ENCODE peak calls at places on chromosomes 2 and 18, in seven cellular contexts. One of them, this sample, is unnamed.

GRCh38 chr18:79472176-79472575 is 76.4 kb downstream of the NFATC1 start:
- DNase-seq in sigmoid colon: no peak
- DNase-seq in pancreas: no peak
- DNase-seq in tibial artery: no peak
- DNase-seq in gastrocnemius medialis: no peak
- DNase-seq in cardiac fibroblast: no peak
- DNase-seq in NB4: no peak
- DNase-seq in this sample: no peak

GRCh38 chr2:165067958-165068612 is 112.8 kb upstream of the SLC38A11 start:
- DNase-seq in pancreas: peak
- DNase-seq in cardiac fibroblast: peak
- DNase-seq in gastrocnemius medialis: no peak
- DNase-seq in sigmoid colon: no peak
- DNase-seq in NB4: no peak
- DNase-seq in tibial artery: no peak
- DNase-seq in this sample: no peak

GRCh38 chr2:225496548-225496947 is 97.0 kb downstream of the NYAP2 start:
- DNase-seq in sigmoid colon: no peak
- DNase-seq in pancreas: no peak
- DNase-seq in tibial artery: no peak
- DNase-seq in gastrocnemius medialis: no peak
- DNase-seq in NB4: no peak
- DNase-seq in cardiac fibroblast: no peak
- DNase-seq in this sample: no peak

GRCh38 chr2:109331864-109332848 is 203.2 kb downstream of the SH3RF3 start:
- DNase-seq in NB4: peak
- DNase-seq in pancreas: no peak
- DNase-seq in cardiac fibroblast: peak
- DNase-seq in sigmoid colon: peak
- DNase-seq in tibial artery: peak
- DNase-seq in gastrocnemius medialis: peak
- DNase-seq in this sample: peak

GRCh38 chr2:118013221-118013723 is 598 bp downstream of the CCDC93 start:
- DNase-seq in sigmoid colon: peak
- DNase-seq in tibial artery: peak
- DNase-seq in gastrocnemius medialis: peak
- DNase-seq in pancreas: peak
- DNase-seq in NB4: peak
- DNase-seq in cardiac fibroblast: no peak
- DNase-seq in this sample: no peak

GRCh38 chr18:44848931-44849330 is 168.2 kb downstream of the SETBP1 start:
- DNase-seq in cardiac fibroblast: peak
- DNase-seq in tibial artery: no peak
- DNase-seq in gastrocnemius medialis: no peak
- DNase-seq in sigmoid colon: no peak
- DNase-seq in NB4: no peak
- DNase-seq in pancreas: no peak
- DNase-seq in this sample: no peak

GRCh38 chr2:176419591-176420071 is 150.4 kb downstream of the MTX2 start:
- DNase-seq in gastrocnemius medialis: no peak
- DNase-seq in cardiac fibroblast: peak
- DNase-seq in sigmoid colon: no peak
- DNase-seq in NB4: no peak
- DNase-seq in tibial artery: no peak
- DNase-seq in pancreas: no peak
- DNase-seq in this sample: peak

GRCh38 chr2:126890136-126890961 is 8.3 kb upstream of the TEX51 start:
- DNase-seq in pancreas: no peak
- DNase-seq in NB4: no peak
- DNase-seq in gastrocnemius medialis: no peak
- DNase-seq in cardiac fibroblast: no peak
- DNase-seq in sigmoid colon: no peak
- DNase-seq in tibial artery: peak
- DNase-seq in this sample: no peak

GRCh38 chr18:33802955-33803354 is 224.9 kb downstream of the ASXL3 start:
- DNase-seq in gastrocnemius medialis: no peak
- DNase-seq in cardiac fibroblast: no peak
- DNase-seq in NB4: no peak
- DNase-seq in pancreas: peak
- DNase-seq in tibial artery: no peak
- DNase-seq in sigmoid colon: no peak
- DNase-seq in this sample: no peak

GRCh38 chr2:185360776-185361175 is 377.8 kb upstream of the FSIP2 start:
- DNase-seq in sigmoid colon: no peak
- DNase-seq in NB4: no peak
- DNase-seq in tibial artery: no peak
- DNase-seq in cardiac fibroblast: no peak
- DNase-seq in pancreas: no peak
- DNase-seq in gastrocnemius medialis: no peak
- DNase-seq in this sample: no peak

GRCh38 chr18:31578126-31578525 is 13.6 kb upstream of the TTR start:
- DNase-seq in NB4: no peak
- DNase-seq in sigmoid colon: no peak
- DNase-seq in gastrocnemius medialis: no peak
- DNase-seq in tibial artery: no peak
- DNase-seq in cardiac fibroblast: no peak
- DNase-seq in pancreas: no peak
- DNase-seq in this sample: no peak

GRCh38 chr2:70898363-70899240 is 37.1 kb upstream of the ATP6V1B1 start:
- DNase-seq in pancreas: no peak
- DNase-seq in gastrocnemius medialis: no peak
- DNase-seq in tibial artery: no peak
- DNase-seq in NB4: no peak
- DNase-seq in sigmoid colon: no peak
- DNase-seq in cardiac fibroblast: no peak
- DNase-seq in this sample: no peak

GRCh38 chr18:26022585-26022984 is 67.8 kb downstream of the SS18 start:
- DNase-seq in sigmoid colon: no peak
- DNase-seq in pancreas: no peak
- DNase-seq in gastrocnemius medialis: no peak
- DNase-seq in NB4: no peak
- DNase-seq in cardiac fibroblast: no peak
- DNase-seq in tibial artery: no peak
- DNase-seq in this sample: no peak

GRCh38 chr18:26014462-26014861 is 76.0 kb downstream of the SS18 start:
- DNase-seq in tibial artery: no peak
- DNase-seq in sigmoid colon: no peak
- DNase-seq in cardiac fibroblast: no peak
- DNase-seq in pancreas: no peak
- DNase-seq in gastrocnemius medialis: no peak
- DNase-seq in NB4: no peak
- DNase-seq in this sample: no peak

GRCh38 chr18:26021061-26021754 is 69.2 kb downstream of the SS18 start:
- DNase-seq in cardiac fibroblast: no peak
- DNase-seq in tibial artery: no peak
- DNase-seq in gastrocnemius medialis: no peak
- DNase-seq in NB4: no peak
- DNase-seq in pancreas: no peak
- DNase-seq in sigmoid colon: no peak
- DNase-seq in this sample: no peak

GRCh38 chr18:26017929-26018328 is 72.5 kb downstream of the SS18 start:
- DNase-seq in sigmoid colon: no peak
- DNase-seq in pancreas: no peak
- DNase-seq in cardiac fibroblast: no peak
- DNase-seq in gastrocnemius medialis: no peak
- DNase-seq in NB4: peak
- DNase-seq in tibial artery: no peak
- DNase-seq in this sample: no peak
- TF ChIP-seq CTCF in sigmoid colon: no peak
- TF ChIP-seq CTCF in pancreas: no peak
- TF ChIP-seq CTCF in cardiac fibroblast: no peak
- TF ChIP-seq CTCF in gastrocnemius medialis: no peak
- TF ChIP-seq CTCF in NB4: no peak
- TF ChIP-seq CTCF in tibial artery: no peak
- TF ChIP-seq CTCF in this sample: peak

GRCh38 chr2:45634223-45634622 is 17.3 kb upstream of the PRKCE start:
- DNase-seq in sigmoid colon: no peak
- DNase-seq in cardiac fibroblast: no peak
- DNase-seq in NB4: no peak
- DNase-seq in tibial artery: no peak
- DNase-seq in pancreas: no peak
- DNase-seq in gastrocnemius medialis: no peak
- DNase-seq in this sample: no peak
- H3K4me3 ChIP-seq in sigmoid colon: no peak
- H3K4me3 ChIP-seq in cardiac fibroblast: no peak
- H3K4me3 ChIP-seq in NB4: no peak
- H3K4me3 ChIP-seq in tibial artery: no peak
- H3K4me3 ChIP-seq in pancreas: no peak
- H3K4me3 ChIP-seq in gastrocnemius medialis: no peak
- H3K4me3 ChIP-seq in this sample: no peak

DNA sequence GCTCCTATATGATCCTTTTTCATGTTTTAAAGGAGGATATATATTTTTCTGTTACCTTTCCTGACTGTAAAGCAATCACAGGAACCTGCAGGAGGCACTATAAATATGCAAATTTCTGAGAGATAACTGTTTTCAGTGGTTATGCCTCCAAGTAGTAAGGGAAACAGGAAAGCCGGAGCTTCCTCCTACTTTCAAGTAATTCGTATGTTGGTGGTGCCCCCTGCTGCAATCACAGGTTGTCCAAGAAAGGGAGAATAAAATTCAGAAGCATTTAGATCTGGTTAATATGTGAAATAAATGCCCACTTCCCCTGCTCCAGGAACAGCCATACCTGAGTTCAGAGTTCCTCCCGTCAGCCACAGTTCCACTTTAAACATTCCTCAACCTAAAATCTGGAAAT is 12.0 kb upstream of the BCL11A start:
- DNase-seq in gastrocnemius medialis: no peak
- DNase-seq in sigmoid colon: no peak
- DNase-seq in pancreas: no peak
- DNase-seq in cardiac fibroblast: peak
- DNase-seq in NB4: peak
- DNase-seq in tibial artery: no peak
- DNase-seq in this sample: no peak
- TF ChIP-seq CTCF in gastrocnemius medialis: no peak
- TF ChIP-seq CTCF in sigmoid colon: peak
- TF ChIP-seq CTCF in pancreas: no peak
- TF ChIP-seq CTCF in cardiac fibroblast: no peak
- TF ChIP-seq CTCF in NB4: peak
- TF ChIP-seq CTCF in tibial artery: no peak
- TF ChIP-seq CTCF in this sample: peak

GRCh38 chr2:218861645-218862318 is 2.2 kb downstream of the WNT6 start:
- DNase-seq in gastrocnemius medialis: no peak
- DNase-seq in NB4: peak
- DNase-seq in tibial artery: no peak
- DNase-seq in pancreas: no peak
- DNase-seq in sigmoid colon: peak
- DNase-seq in cardiac fibroblast: no peak
- DNase-seq in this sample: no peak

GRCh38 chr2:218860950-218861381 is 1.4 kb downstream of the WNT6 start:
- DNase-seq in gastrocnemius medialis: peak
- DNase-seq in sigmoid colon: peak
- DNase-seq in pancreas: no peak
- DNase-seq in tibial artery: peak
- DNase-seq in NB4: peak
- DNase-seq in cardiac fibroblast: peak
- DNase-seq in this sample: no peak

GRCh38 chr2:218858671-218859555 is 692 bp upstream of the WNT6 start:
- DNase-seq in gastrocnemius medialis: no peak
- DNase-seq in tibial artery: peak
- DNase-seq in cardiac fibroblast: no peak
- DNase-seq in sigmoid colon: peak
- DNase-seq in NB4: no peak
- DNase-seq in pancreas: no peak
- DNase-seq in this sample: no peak

GRCh38 chr2:218859556-218859993 is at the start of gene WNT6:
- DNase-seq in NB4: peak
- DNase-seq in tibial artery: peak
- DNase-seq in gastrocnemius medialis: no peak
- DNase-seq in sigmoid colon: peak
- DNase-seq in pancreas: no peak
- DNase-seq in cardiac fibroblast: no peak
- DNase-seq in this sample: no peak

DNA sequence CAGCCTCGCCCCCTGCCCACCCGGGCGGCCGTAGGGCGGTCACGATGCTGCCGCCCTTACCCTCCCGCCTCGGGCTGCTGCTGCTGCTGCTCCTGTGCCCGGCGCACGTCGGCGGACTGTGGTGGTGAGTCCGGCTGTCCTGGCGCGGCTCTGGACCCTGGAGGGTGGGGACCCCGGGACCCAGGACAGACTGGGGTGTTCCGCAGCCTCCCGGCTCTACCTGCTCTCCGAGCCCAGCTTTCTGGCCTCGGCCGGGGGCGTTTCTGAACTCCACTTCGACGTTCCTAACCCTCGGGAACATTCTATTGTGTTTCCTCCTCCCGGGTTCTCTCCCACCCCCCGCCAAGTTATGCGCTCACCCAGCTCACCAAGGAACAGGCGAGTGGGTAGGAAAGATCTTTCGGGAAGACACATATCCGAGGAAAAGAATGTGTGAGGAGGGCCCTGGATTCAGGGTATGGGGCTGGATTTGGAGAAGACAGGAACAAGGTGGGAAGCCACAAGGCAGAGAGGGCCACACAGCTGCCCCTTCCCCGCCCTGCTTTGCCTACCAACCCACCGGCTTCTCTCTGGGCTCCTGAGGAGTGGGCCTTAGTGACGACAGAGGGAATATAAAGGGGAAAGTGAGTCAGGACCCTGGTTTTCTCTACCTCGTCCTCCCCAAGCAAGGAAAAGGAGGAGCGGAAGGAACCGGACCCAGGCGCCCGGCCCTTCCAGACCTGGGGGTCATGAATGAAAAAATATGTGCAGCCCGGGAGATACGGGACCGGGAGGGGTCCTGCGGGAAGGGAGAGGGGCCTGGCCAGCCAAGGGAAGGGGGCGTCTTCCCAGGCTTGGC is 608 bp downstream of the WNT6 start:
- DNase-seq in tibial artery: peak
- DNase-seq in cardiac fibroblast: no peak
- DNase-seq in NB4: no peak
- DNase-seq in pancreas: no peak
- DNase-seq in sigmoid colon: peak
- DNase-seq in gastrocnemius medialis: no peak
- DNase-seq in this sample: no peak
- H3K4me3 ChIP-seq in tibial artery: peak
- H3K4me3 ChIP-seq in cardiac fibroblast: no peak
- H3K4me3 ChIP-seq in NB4: no peak
- H3K4me3 ChIP-seq in pancreas: no peak
- H3K4me3 ChIP-seq in sigmoid colon: peak
- H3K4me3 ChIP-seq in gastrocnemius medialis: peak
- H3K4me3 ChIP-seq in this sample: no peak

GRCh38 chr2:221334466-221334865 is 237.6 kb downstream of the EPHA4 start:
- DNase-seq in cardiac fibroblast: no peak
- DNase-seq in gastrocnemius medialis: no peak
- DNase-seq in NB4: no peak
- DNase-seq in tibial artery: no peak
- DNase-seq in pancreas: no peak
- DNase-seq in sigmoid colon: no peak
- DNase-seq in this sample: no peak

GRCh38 chr2:221330436-221330835 is 241.7 kb downstream of the EPHA4 start:
- DNase-seq in cardiac fibroblast: no peak
- DNase-seq in NB4: no peak
- DNase-seq in pancreas: no peak
- DNase-seq in tibial artery: no peak
- DNase-seq in gastrocnemius medialis: no peak
- DNase-seq in sigmoid colon: no peak
- DNase-seq in this sample: no peak

GRCh38 chr2:221337957-221338685 is 234.0 kb downstream of the EPHA4 start:
- DNase-seq in cardiac fibroblast: no peak
- DNase-seq in pancreas: no peak
- DNase-seq in tibial artery: no peak
- DNase-seq in NB4: no peak
- DNase-seq in gastrocnemius medialis: no peak
- DNase-seq in sigmoid colon: no peak
- DNase-seq in this sample: no peak

GRCh38 chr2:221335106-221335505 is 237.0 kb downstream of the EPHA4 start:
- DNase-seq in cardiac fibroblast: no peak
- DNase-seq in gastrocnemius medialis: no peak
- DNase-seq in NB4: no peak
- DNase-seq in pancreas: no peak
- DNase-seq in tibial artery: no peak
- DNase-seq in sigmoid colon: no peak
- DNase-seq in this sample: no peak
- TF ChIP-seq CTCF in cardiac fibroblast: no peak
- TF ChIP-seq CTCF in gastrocnemius medialis: no peak
- TF ChIP-seq CTCF in NB4: no peak
- TF ChIP-seq CTCF in pancreas: no peak
- TF ChIP-seq CTCF in tibial artery: no peak
- TF ChIP-seq CTCF in sigmoid colon: no peak
- TF ChIP-seq CTCF in this sample: no peak